ENCODE peak calls at places on chromosomes 12 and 14, in four cellular contexts. One of them, this sample, is unnamed. For H4K20me1, the result is how much of the 10 kb centered on the place peaks cover.

GRCh38 chr12:57479376-57480115 is at the start of gene ARHGAP9:
- DNase-seq in GM12878: peak
- DNase-seq in HepG2: no peak
- DNase-seq in K562: no peak
- DNase-seq in this sample: no peak

GRCh38 chr14:53411110-53411509 is 258.0 kb upstream of the DDHD1 start:
- DNase-seq in K562: no peak
- DNase-seq in HepG2: no peak
- DNase-seq in GM12878: no peak
- DNase-seq in this sample: no peak

GRCh38 chr12:27840229-27840999 is 60.4 kb upstream of the MANSC4 start:
- DNase-seq in GM12878: no peak
- DNase-seq in HepG2: no peak
- DNase-seq in K562: no peak
- DNase-seq in this sample: no peak

GRCh38 chr14:81765654-81766275 is 232.1 kb upstream of the SEL1L start:
- DNase-seq in HepG2: no peak
- DNase-seq in K562: no peak
- DNase-seq in GM12878: no peak
- DNase-seq in this sample: no peak

GRCh38 chr14:19823178-19823577 is 19.6 kb downstream of the OR4N2 start:
- DNase-seq in K562: no peak
- DNase-seq in GM12878: no peak
- DNase-seq in HepG2: no peak
- DNase-seq in this sample: no peak

GRCh38 chr12:98422359-98422758 is 93.0 kb upstream of the TMPO start:
- DNase-seq in GM12878: no peak
- DNase-seq in HepG2: no peak
- DNase-seq in K562: no peak
- DNase-seq in this sample: no peak

GRCh38 chr12:95859344-95859816 is 628 bp downstream of the SNRPF start:
- DNase-seq in K562: peak
- DNase-seq in HepG2: peak
- DNase-seq in GM12878: no peak
- DNase-seq in this sample: no peak

GRCh38 chr14:104845033-104845666 is 19.9 kb upstream of the CEP170B start:
- DNase-seq in K562: no peak
- DNase-seq in GM12878: no peak
- DNase-seq in HepG2: no peak
- DNase-seq in this sample: no peak

GRCh38 chr14:57009585-57010515 is 199.6 kb upstream of the OTX2 start:
- DNase-seq in HepG2: no peak
- DNase-seq in K562: peak
- DNase-seq in GM12878: no peak
- DNase-seq in this sample: no peak

GRCh38 chr12:11717533-11717961 is 68.1 kb downstream of the ETV6 start:
- DNase-seq in GM12878: peak
- DNase-seq in K562: no peak
- DNase-seq in HepG2: peak
- DNase-seq in this sample: no peak

GRCh38 chr12:11714626-11715025 is 65.2 kb downstream of the ETV6 start:
- DNase-seq in GM12878: no peak
- DNase-seq in HepG2: no peak
- DNase-seq in K562: no peak
- DNase-seq in this sample: no peak

GRCh38 chr12:11718105-11718504 is 68.6 kb downstream of the ETV6 start:
- DNase-seq in HepG2: no peak
- DNase-seq in GM12878: no peak
- DNase-seq in K562: no peak
- DNase-seq in this sample: no peak

GRCh38 chr12:11718768-11719253 is 69.3 kb downstream of the ETV6 start:
- DNase-seq in GM12878: no peak
- DNase-seq in K562: no peak
- DNase-seq in HepG2: no peak
- DNase-seq in this sample: no peak

DNA sequence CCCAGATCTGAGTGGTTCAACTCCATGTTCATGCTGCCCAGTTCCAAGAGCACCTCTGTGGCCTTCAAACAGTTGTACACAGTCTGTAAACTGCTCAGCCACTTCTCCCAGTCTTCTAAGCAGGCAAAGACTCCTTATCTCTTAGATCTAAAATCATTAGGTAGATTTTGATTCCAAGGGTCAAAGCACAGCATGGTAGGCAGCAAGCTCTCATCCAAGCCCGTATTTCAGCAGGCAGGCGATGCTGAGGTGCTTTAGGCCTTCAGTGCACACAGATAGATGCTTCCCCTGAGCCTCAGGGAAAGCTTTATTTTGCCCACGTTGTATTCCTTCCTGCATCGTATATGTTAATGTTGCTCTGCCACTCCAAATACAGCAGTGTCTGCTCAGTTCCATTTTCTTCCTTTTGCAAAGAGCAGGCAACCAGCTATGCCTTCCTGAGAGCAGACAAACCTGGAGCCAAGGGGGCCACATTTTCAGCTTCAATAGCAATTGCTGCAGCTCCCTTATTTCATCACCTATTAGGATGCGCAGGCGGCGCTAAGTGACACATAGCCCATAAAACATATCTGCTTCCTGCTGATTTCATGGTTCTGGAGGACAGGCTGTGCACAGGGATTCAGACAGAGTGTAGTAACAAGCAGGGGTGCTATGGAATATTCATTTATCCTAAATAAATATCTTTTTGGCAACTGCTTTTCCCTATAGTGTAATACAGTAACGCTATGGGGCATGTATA is 67.5 kb downstream of the ETV6 start:
- DNase-seq in K562: no peak
- DNase-seq in GM12878: no peak
- DNase-seq in HepG2: no peak
- DNase-seq in this sample: no peak
- TF ChIP-seq REST in K562: no peak
- TF ChIP-seq REST in GM12878: no peak
- TF ChIP-seq REST in HepG2: no peak
- TF ChIP-seq REST in this sample: no peak

GRCh38 chr14:55585854-55586253 is 5.8 kb downstream of the KTN1 start:
- DNase-seq in K562: no peak
- DNase-seq in GM12878: no peak
- DNase-seq in HepG2: no peak
- DNase-seq in this sample: no peak
- H4K20me1 ChIP-seq in K562: under half
- H4K20me1 ChIP-seq in GM12878: under half
- H4K20me1 ChIP-seq in HepG2: half or more
- H4K20me1 ChIP-seq in this sample: half or more

DNA sequence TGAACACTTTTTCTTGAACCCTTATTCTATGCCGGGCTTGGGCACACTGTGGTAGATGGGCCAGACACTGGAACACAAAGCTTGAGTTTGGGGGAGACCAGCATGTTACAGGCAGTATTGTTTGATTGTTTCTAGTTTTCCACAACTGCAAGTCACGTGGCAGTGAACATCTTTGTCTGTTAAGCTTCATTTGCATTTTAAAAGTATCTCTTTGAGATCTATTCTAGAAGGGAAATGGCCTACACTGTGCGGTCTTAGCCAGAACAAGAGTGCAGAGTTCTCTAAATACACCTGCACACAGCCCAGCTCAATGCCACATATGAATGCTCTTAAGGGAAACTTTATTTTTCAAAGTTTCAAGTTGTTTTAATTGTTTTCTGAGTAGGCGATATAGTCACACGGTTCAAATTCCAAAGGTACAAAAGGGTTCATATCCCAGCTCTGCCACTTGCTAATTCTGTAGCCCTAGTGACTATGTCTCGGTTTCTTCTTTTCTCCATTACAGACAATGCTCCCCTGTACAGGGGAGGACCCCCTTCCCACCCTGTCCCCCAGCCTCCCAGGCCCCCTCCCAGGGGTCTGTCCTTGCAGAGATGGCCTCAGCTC is 24.9 kb downstream of the RIN3 start:
- DNase-seq in HepG2: no peak
- DNase-seq in GM12878: peak
- DNase-seq in K562: no peak
- DNase-seq in this sample: no peak
- TF ChIP-seq ZNF274 in HepG2: no peak
- TF ChIP-seq ZNF274 in GM12878: no peak
- TF ChIP-seq ZNF274 in K562: no peak
- TF ChIP-seq ZNF274 in this sample: no peak

GRCh38 chr12:46357438-46358324 is 14.9 kb downstream of the SLC38A2 start:
- DNase-seq in HepG2: peak
- DNase-seq in K562: no peak
- DNase-seq in GM12878: no peak
- DNase-seq in this sample: peak
- TF ChIP-seq REST in HepG2: peak
- TF ChIP-seq REST in K562: no peak
- TF ChIP-seq REST in GM12878: no peak
- TF ChIP-seq REST in this sample: no peak

DNA sequence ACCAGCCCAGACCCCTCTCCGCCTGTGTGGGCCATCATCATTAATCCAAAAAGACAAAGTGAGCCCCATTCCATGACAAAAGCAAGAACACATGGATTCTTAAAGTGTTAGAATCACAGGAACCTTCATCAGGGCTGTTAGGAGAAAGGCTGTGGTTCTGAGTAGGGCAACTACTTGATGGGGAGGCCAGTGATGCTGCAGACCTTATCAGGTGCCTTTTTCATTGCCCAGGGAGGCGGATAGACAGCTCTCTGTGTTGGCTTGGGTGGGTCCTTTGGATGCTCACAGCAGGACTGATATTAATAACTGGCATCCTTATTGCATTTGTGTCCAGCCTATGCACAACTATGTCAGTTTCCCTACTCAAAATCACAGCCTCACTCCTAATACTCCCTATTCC is 2.3 kb downstream of the HEBP1 start:
- DNase-seq in HepG2: no peak
- DNase-seq in GM12878: no peak
- DNase-seq in K562: no peak
- DNase-seq in this sample: no peak
- H4K20me1 ChIP-seq in HepG2: under half
- H4K20me1 ChIP-seq in GM12878: under half
- H4K20me1 ChIP-seq in K562: under half
- H4K20me1 ChIP-seq in this sample: under half